ENCODE peak calls at places on chromosomes 4 and X, in five cellular contexts. H is CD8-positive, alpha-beta T cell; A is GM23338; K is colonic mucosa; W is ovary. L is an unnamed sample. For H3K4me1 and H3K36me3, the result is how much of the 10 kb centered on the place peaks cover.

GRCh38 chrX:85109235-85109634 is 105.6 kb downstream of the APOOL start:
- DNase-seq in H (no peak), A (peak), K (no peak), W (no peak), L (no peak)

GRCh38 chr4:168879178-168879577 is 130.9 kb downstream of the CBR4 start:
- DNase-seq in H (no peak), A (no peak), K (no peak), W (no peak), L (no peak)

GRCh38 chr4:88900432-88900831 is 156.6 kb downstream of the FAM13A start:
- DNase-seq in H (no peak), A (no peak), K (no peak), W (no peak), L (no peak)

GRCh38 chrX:12580548-12580947 is 210.7 kb upstream of the PRPS2 start:
- DNase-seq in H (no peak), A (no peak), K (no peak), W (no peak), L (no peak)

GRCh38 chrX:100264200-100264599 is 145.9 kb downstream of the PCDH19 start:
- DNase-seq in H (no peak), A (no peak), K (no peak), W (no peak), L (no peak)

GRCh38 chr4:5753766-5754528 is 42.9 kb downstream of the EVC start:
- DNase-seq in H (no peak), A (no peak), K (peak), W (no peak), L (no peak)

GRCh38 chr4:52248836-52249235 is 197.7 kb downstream of the SPATA18 start:
- DNase-seq in H (no peak), A (no peak), K (no peak), W (no peak), L (no peak)

GRCh38 chr4:3307060-3307459 is 14.2 kb downstream of the RGS12 start:
- DNase-seq in H (no peak), A (no peak), K (no peak), W (no peak), L (peak)

GRCh38 chr4:48681856-48682255 is 98.2 kb downstream of the FRYL start:
- DNase-seq in H (no peak), A (peak), K (no peak), W (no peak), L (no peak)

GRCh38 chrX:129540068-129540653 is at the start of gene OCRL:
- DNase-seq in H (peak), A (peak), K (peak), W (peak), L (peak)

GRCh38 chrX:23952984-23953907 is 45.4 kb downstream of the CXorf58 start:
- DNase-seq in H (peak), A (peak), K (no peak), W (no peak), L (no peak)

GRCh38 chr4:181078236-181078635 is 1165.0 kb upstream of the TENM3 start:
- DNase-seq in H (no peak), A (no peak), K (no peak), W (no peak), L (no peak)

GRCh38 chr4:57156242-57156990 is 46.2 kb upstream of the IGFBP7 start:
- DNase-seq in H (no peak), A (no peak), K (no peak), W (no peak), L (no peak)

GRCh38 chrX:24150051-24150790 is 692 bp downstream of the ZFX start:
- DNase-seq in H (peak), A (peak), K (peak), W (peak), L (peak)

GRCh38 chrX:139290310-139290709 is 240.2 kb upstream of the F9 start:
- DNase-seq in H (no peak), A (no peak), K (no peak), W (no peak), L (no peak)

GRCh38 chr4:7964890-7965662 is 25.4 kb upstream of the AFAP1 start:
- DNase-seq in H (no peak), A (peak), K (no peak), W (no peak), L (peak)

GRCh38 chrX:46180258-46180687 is 364.9 kb downstream of the ZNF674 start:
- DNase-seq in H (no peak), A (no peak), K (no peak), W (no peak), L (no peak)

GRCh38 chr4:3426465-3427133 is 15.2 kb upstream of the HGFAC start:
- DNase-seq in H (no peak), A (no peak), K (no peak), W (no peak), L (no peak)

GRCh38 chr4:184850431-184851199 is 24.8 kb upstream of the ACSL1 start:
- DNase-seq in H (no peak), A (no peak), K (no peak), W (no peak), L (no peak)

GRCh38 chr4:74549936-74550335 is 105.0 kb downstream of the AREG start:
- DNase-seq in H (no peak), A (no peak), K (no peak), W (no peak), L (no peak)

GRCh38 chr4:6992728-6993655 is 50.2 kb upstream of the TADA2B start:
- DNase-seq in H (no peak), A (no peak), K (no peak), W (no peak), L (no peak)

GRCh38 chr4:33722254-33722653 is 2522.1 kb downstream of the ARAP2 start:
- DNase-seq in H (no peak), A (no peak), K (no peak), W (no peak), L (no peak)

GRCh38 chr4:71198958-71199357 is 139.9 kb upstream of the SLC4A4 start:
- DNase-seq in H (no peak), A (no peak), K (peak), W (no peak), L (no peak)

GRCh38 chrX:48683411-48683982 is at the start of gene WAS:
- DNase-seq in H (no peak), A (no peak), K (no peak), W (no peak), L (no peak)

GRCh38 chr4:30718021-30718888 is 1.9 kb upstream of the PCDH7 start:
- DNase-seq in H (no peak), A (peak), K (peak), W (peak), L (peak)

GRCh38 chr4:78551420-78552351 is at the start of gene ANXA3:
- DNase-seq in H (no peak), A (peak), K (peak), W (peak), L (peak)

GRCh38 chr4:77193511-77194236 is 36.7 kb downstream of the CCNG2 start:
- DNase-seq in H (peak), A (peak), K (peak), W (no peak), L (no peak)

GRCh38 chrX:50770702-50771101 is 43.3 kb downstream of the SHROOM4 start:
- DNase-seq in H (no peak), A (peak), K (peak), W (no peak), L (no peak)

GRCh38 chr4:3201718-3202702 is 46.9 kb upstream of the MSANTD1 start:
- DNase-seq in H (peak), A (no peak), K (peak), W (no peak), L (no peak)

GRCh38 chr4:104616401-104616820 is 121.7 kb upstream of the CXXC4 start:
- DNase-seq in H (no peak), A (peak), K (no peak), W (no peak), L (no peak)

GRCh38 chr4:743463-744211 is 38.0 kb downstream of the PCGF3 start:
- DNase-seq in H (no peak), A (no peak), K (no peak), W (no peak), L (peak)

GRCh38 chr4:151725087-151725486 is 35.7 kb downstream of the GATB start:
- DNase-seq in H (no peak), A (peak), K (no peak), W (no peak), L (no peak)

GRCh38 chr4:7429069-7429416 is 5.7 kb downstream of the PSAPL1 start:
- DNase-seq in H (no peak), A (no peak), K (no peak), W (peak), L (peak)

DNA sequence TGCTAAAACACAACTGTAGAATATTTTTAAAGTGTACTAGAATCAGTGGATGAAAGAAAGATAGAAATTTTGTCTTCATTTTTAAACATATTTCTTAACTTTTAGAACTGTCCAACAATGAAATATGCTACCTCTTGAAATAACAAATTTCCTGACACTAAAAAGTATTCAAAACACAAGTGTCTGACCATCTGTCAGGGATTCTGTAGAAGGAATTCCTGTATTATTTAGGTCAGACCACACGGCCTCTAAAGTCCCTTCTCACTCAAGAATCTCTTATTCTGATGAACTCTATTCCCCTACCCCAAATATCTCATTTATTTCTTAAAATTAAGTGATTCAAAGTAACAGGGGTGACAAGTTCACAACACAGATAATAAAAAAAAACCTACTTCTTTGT is 99.1 kb downstream of the MAML3 start:
- DNase-seq in H (no peak), A (no peak), K (no peak), W (no peak), L (no peak)
- H3K4me1 ChIP-seq in H (under half), A (under half), K (under half), W (under half), L (under half)

GRCh38 chr4:85762204-85762884 is 287.4 kb downstream of the ARHGAP24 start:
- DNase-seq in H (no peak), A (no peak), K (no peak), W (peak), L (no peak)
- H3K36me3 ChIP-seq in H (under half), A (under half), K (under half), W (under half), L (under half)

GRCh38 chrX:133559909-133560308 is 144.6 kb upstream of the GPC4 start:
- DNase-seq in H (no peak), A (no peak), K (no peak), W (no peak), L (no peak)
- H3K4me1 ChIP-seq in H (under half), A (under half), K (under half), W (under half), L (under half)

DNA sequence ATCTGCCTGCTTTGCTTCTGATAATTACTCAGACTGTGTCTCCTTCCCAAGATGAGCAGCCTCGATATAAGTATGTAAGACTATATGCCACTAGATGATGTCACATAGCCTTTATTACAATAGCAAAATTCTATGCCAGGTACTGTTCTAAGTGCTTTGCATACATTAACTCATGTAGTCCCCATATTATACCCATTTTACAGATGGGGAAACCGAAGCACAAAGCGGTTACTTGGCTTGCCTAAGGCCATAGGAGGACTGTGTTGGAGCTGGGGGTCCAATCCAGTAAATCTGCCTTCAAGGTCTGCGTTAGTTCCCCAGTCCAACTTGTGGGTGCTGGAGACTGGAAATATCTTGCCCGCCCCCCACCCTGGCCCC is 826 bp upstream of the SCML1 start:
- DNase-seq in H (no peak), A (no peak), K (no peak), W (no peak), L (no peak)
- H3K36me3 ChIP-seq in H (under half), A (under half), K (under half), W (under half), L (under half)

DNA sequence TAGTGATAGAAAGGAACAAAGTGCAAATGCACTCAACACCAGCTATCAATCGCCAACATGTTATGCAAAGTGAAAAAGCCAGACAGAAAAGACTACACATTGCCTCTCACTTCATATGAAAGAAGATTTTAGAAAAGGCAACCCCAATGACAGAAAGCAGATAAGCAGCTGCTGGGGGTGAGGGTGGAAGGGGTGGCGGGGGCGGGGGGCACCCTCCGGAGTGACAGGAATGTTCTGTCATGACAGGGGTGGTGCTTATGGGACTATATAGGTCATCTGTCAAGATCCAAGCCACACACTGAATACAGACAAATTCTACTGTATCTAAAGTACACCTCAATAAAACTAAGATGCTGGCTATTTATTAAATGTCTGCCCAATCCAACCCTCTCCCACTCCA is 10.7 kb downstream of the WDR1 start:
- DNase-seq in H (no peak), A (no peak), K (no peak), W (no peak), L (no peak)
- H3K4me1 ChIP-seq in H (half or more), A (under half), K (under half), W (under half), L (half or more)

DNA sequence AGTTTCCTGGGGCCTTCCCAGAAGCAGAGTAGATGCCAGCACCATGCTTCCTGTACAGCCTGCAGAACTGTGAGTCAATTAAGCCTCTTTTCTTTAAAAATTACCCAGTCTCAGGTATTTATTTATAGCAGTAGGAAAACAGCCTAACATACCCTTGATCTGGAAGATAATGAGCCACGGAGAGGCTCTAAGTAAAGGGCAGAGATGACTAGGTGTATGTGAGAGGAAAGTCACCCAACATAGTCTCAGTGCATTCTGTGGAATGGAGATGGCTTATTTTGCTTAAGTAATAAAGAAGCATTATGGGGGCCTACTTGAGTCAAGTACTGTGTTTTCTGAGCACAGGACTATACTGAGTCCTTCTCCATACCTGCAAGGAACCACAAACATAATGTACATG is 199.5 kb downstream of the CPEB2 start:
- DNase-seq in H (no peak), A (no peak), K (no peak), W (no peak), L (no peak)
- H3K36me3 ChIP-seq in H (under half), A (under half), K (under half), W (under half), L (under half)

DNA sequence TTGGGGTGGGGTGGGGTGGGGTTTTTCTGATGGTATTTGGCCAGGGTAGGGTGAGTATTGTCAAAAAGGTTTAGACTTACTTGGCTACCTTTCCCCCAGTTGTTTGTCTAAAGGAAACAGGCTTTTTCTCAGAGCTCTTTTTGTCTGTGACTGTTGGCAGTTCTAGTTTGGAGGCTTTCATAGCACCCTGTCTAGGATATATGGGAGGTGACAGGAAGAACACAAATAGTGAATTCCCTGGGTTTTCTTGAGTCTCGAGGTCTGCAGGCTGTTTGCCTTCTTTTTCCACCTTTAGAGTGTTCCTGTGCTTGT is 13.5 kb downstream of the RPS6KA3 start:
- DNase-seq in H (no peak), A (no peak), K (no peak), W (no peak), L (no peak)
- H3K4me1 ChIP-seq in H (under half), A (under half), K (under half), W (under half), L (under half)

GRCh38 chr4:140648716-140649115 is 80.0 kb upstream of the UCP1 start:
- DNase-seq in H (no peak), A (no peak), K (no peak), W (no peak), L (no peak)
- H3K36me3 ChIP-seq in H (under half), A (under half), K (under half), W (under half), L (under half)

GRCh38 chrX:10117301-10117700 is 39.5 kb upstream of the CLCN4 start:
- DNase-seq in H (no peak), A (no peak), K (no peak), W (no peak), L (no peak)
- H3K4me1 ChIP-seq in H (under half), A (under half), K (under half), W (under half), L (under half)

DNA sequence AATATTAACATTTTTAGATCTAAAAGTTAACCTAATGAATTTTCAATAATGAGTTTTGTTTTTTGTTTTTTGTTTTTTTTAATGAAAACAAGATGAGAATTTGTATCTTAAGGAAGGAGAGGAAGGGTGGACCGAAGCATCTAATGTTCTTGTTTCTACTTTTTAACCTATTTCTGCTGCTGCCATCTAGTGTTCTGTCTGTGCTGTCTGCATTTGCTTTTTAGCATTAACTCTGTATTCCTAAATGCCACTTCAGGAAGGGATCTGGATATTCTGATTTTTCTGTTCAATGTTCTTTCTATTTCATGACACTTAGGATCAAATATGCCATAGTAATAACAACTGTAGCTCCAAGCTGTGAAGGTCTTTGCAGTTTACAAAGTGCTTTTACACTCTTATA is 161.7 kb downstream of the BRWD3 start:
- DNase-seq in H (no peak), A (peak), K (no peak), W (no peak), L (no peak)
- H3K36me3 ChIP-seq in H (under half), A (under half), K (under half), W (under half), L (under half)

L was measured in RWPE2.